ENCODE peak calls at places on chromosomes 16 and 17, in seven cellular contexts. One of them, this sample, is unnamed.
A peak's percentile ranks its signal among the peaks of the same experiment; 100 is the strongest.

GRCh38 chr17:81644976-81645952 is 8.3 kb downstream of the TSPAN10 start:
- DNase-seq in heart left ventricle: no peak
- DNase-seq in OCI-LY7: no peak
- DNase-seq in mammary epithelial cell: no peak
- DNase-seq in cardiac muscle cell: no peak
- DNase-seq in Panc1: no peak
- DNase-seq in tibial nerve: no peak
- DNase-seq in this sample: no peak

GRCh38 chr17:880074-880870 is 98.1 kb downstream of the MRM3 start:
- DNase-seq in OCI-LY7: no peak
- DNase-seq in heart left ventricle: peak; percentile 51
- DNase-seq in Panc1: no peak
- DNase-seq in cardiac muscle cell: peak; percentile 38
- DNase-seq in tibial nerve: no peak
- DNase-seq in mammary epithelial cell: no peak
- DNase-seq in this sample: no peak

GRCh38 chr17:58320163-58320558 is 8.4 kb downstream of the TSPOAP1 start:
- DNase-seq in Panc1: no peak
- DNase-seq in OCI-LY7: no peak
- DNase-seq in tibial nerve: no peak
- DNase-seq in heart left ventricle: no peak
- DNase-seq in mammary epithelial cell: no peak
- DNase-seq in cardiac muscle cell: no peak
- DNase-seq in this sample: peak; percentile 22

GRCh38 chr16:12679660-12680272 is 123.9 kb downstream of the CPPED1 start:
- DNase-seq in heart left ventricle: no peak
- DNase-seq in mammary epithelial cell: no peak
- DNase-seq in tibial nerve: no peak
- DNase-seq in OCI-LY7: no peak
- DNase-seq in Panc1: no peak
- DNase-seq in cardiac muscle cell: no peak
- DNase-seq in this sample: no peak

GRCh38 chr16:78303946-78304345 is 204.5 kb downstream of the WWOX start:
- DNase-seq in OCI-LY7: no peak
- DNase-seq in mammary epithelial cell: no peak
- DNase-seq in Panc1: no peak
- DNase-seq in tibial nerve: peak; percentile 22
- DNase-seq in cardiac muscle cell: no peak
- DNase-seq in heart left ventricle: no peak
- DNase-seq in this sample: no peak

GRCh38 chr17:82613283-82614094 is 34.8 kb downstream of the WDR45B start:
- DNase-seq in cardiac muscle cell: no peak
- DNase-seq in heart left ventricle: peak; percentile 62
- DNase-seq in OCI-LY7: no peak
- DNase-seq in tibial nerve: no peak
- DNase-seq in mammary epithelial cell: no peak
- DNase-seq in Panc1: no peak
- DNase-seq in this sample: peak; percentile 63

GRCh38 chr17:36127882-36128369 is 24.3 kb downstream of the CCL4 start:
- DNase-seq in Panc1: no peak
- DNase-seq in cardiac muscle cell: no peak
- DNase-seq in heart left ventricle: no peak
- DNase-seq in mammary epithelial cell: no peak
- DNase-seq in OCI-LY7: no peak
- DNase-seq in tibial nerve: no peak
- DNase-seq in this sample: no peak

GRCh38 chr17:6568186-6568758 is 11.9 kb upstream of the PITPNM3 start:
- DNase-seq in mammary epithelial cell: no peak
- DNase-seq in tibial nerve: no peak
- DNase-seq in cardiac muscle cell: no peak
- DNase-seq in OCI-LY7: no peak
- DNase-seq in Panc1: no peak
- DNase-seq in heart left ventricle: no peak
- DNase-seq in this sample: no peak

GRCh38 chr16:71754108-71754507 is 29.6 kb upstream of the PHLPP2 start:
- DNase-seq in OCI-LY7: no peak
- DNase-seq in mammary epithelial cell: no peak
- DNase-seq in tibial nerve: no peak
- DNase-seq in heart left ventricle: no peak
- DNase-seq in cardiac muscle cell: no peak
- DNase-seq in Panc1: no peak
- DNase-seq in this sample: no peak

GRCh38 chr16:75260856-75261589 is 9.6 kb upstream of the BCAR1 start:
- DNase-seq in mammary epithelial cell: no peak
- DNase-seq in heart left ventricle: no peak
- DNase-seq in tibial nerve: no peak
- DNase-seq in cardiac muscle cell: no peak
- DNase-seq in OCI-LY7: no peak
- DNase-seq in Panc1: no peak
- DNase-seq in this sample: no peak

GRCh38 chr17:50173335-50173941 is 7.6 kb downstream of the SGCA start:
- DNase-seq in Panc1: no peak
- DNase-seq in heart left ventricle: peak; percentile 66
- DNase-seq in OCI-LY7: no peak
- DNase-seq in mammary epithelial cell: peak; percentile 28
- DNase-seq in cardiac muscle cell: peak; percentile 87
- DNase-seq in tibial nerve: no peak
- DNase-seq in this sample: no peak

GRCh38 chr17:74431568-74432483 is at the start of gene GPRC5C:
- DNase-seq in mammary epithelial cell: peak; percentile 90
- DNase-seq in Panc1: no peak
- DNase-seq in tibial nerve: peak; percentile 67
- DNase-seq in heart left ventricle: peak; percentile 87
- DNase-seq in OCI-LY7: no peak
- DNase-seq in cardiac muscle cell: peak; percentile 84
- DNase-seq in this sample: peak; percentile 89

GRCh38 chr16:30142672-30143346 is 19.8 kb upstream of the MAPK3 start:
- DNase-seq in Panc1: peak; percentile 15
- DNase-seq in mammary epithelial cell: no peak
- DNase-seq in tibial nerve: no peak
- DNase-seq in OCI-LY7: peak; percentile 58
- DNase-seq in heart left ventricle: no peak
- DNase-seq in cardiac muscle cell: no peak
- DNase-seq in this sample: no peak

GRCh38 chr16:80317132-80318098 is 223.4 kb upstream of the DYNLRB2 start:
- DNase-seq in cardiac muscle cell: no peak
- DNase-seq in heart left ventricle: no peak
- DNase-seq in Panc1: no peak
- DNase-seq in tibial nerve: no peak
- DNase-seq in mammary epithelial cell: no peak
- DNase-seq in OCI-LY7: no peak
- DNase-seq in this sample: no peak

GRCh38 chr17:46888727-46889126 is 34.2 kb upstream of the GOSR2 start:
- DNase-seq in heart left ventricle: no peak
- DNase-seq in mammary epithelial cell: no peak
- DNase-seq in cardiac muscle cell: no peak
- DNase-seq in OCI-LY7: no peak
- DNase-seq in tibial nerve: no peak
- DNase-seq in Panc1: no peak
- DNase-seq in this sample: no peak

GRCh38 chr16:57592591-57593003 is 35.8 kb upstream of the ADGRG1 start:
- DNase-seq in heart left ventricle: no peak
- DNase-seq in OCI-LY7: no peak
- DNase-seq in cardiac muscle cell: no peak
- DNase-seq in tibial nerve: no peak
- DNase-seq in Panc1: no peak
- DNase-seq in mammary epithelial cell: no peak
- DNase-seq in this sample: no peak

GRCh38 chr16:29719063-29719462 is 26.7 kb downstream of the C16orf54 start:
- DNase-seq in OCI-LY7: no peak
- DNase-seq in tibial nerve: no peak
- DNase-seq in mammary epithelial cell: no peak
- DNase-seq in cardiac muscle cell: no peak
- DNase-seq in Panc1: no peak
- DNase-seq in heart left ventricle: no peak
- DNase-seq in this sample: no peak

GRCh38 chr17:66904760-66905637 is 59.5 kb upstream of the CACNG4 start:
- DNase-seq in OCI-LY7: no peak
- DNase-seq in mammary epithelial cell: peak; percentile 56
- DNase-seq in tibial nerve: no peak
- DNase-seq in heart left ventricle: peak; percentile 39
- DNase-seq in cardiac muscle cell: peak; percentile 92
- DNase-seq in Panc1: no peak
- DNase-seq in this sample: no peak

GRCh38 chr16:86048221-86048620 is 149.3 kb downstream of the IRF8 start:
- DNase-seq in heart left ventricle: no peak
- DNase-seq in Panc1: no peak
- DNase-seq in OCI-LY7: no peak
- DNase-seq in cardiac muscle cell: no peak
- DNase-seq in mammary epithelial cell: no peak
- DNase-seq in tibial nerve: no peak
- DNase-seq in this sample: no peak

GRCh38 chr17:82941021-82942001 is 101.5 kb upstream of the ZNF750 start:
- DNase-seq in heart left ventricle: no peak
- DNase-seq in tibial nerve: no peak
- DNase-seq in cardiac muscle cell: no peak
- DNase-seq in Panc1: no peak
- DNase-seq in mammary epithelial cell: no peak
- DNase-seq in OCI-LY7: no peak
- DNase-seq in this sample: peak; percentile 39

GRCh38 chr16:14628806-14629611 is 1.1 kb downstream of the PARN start:
- DNase-seq in tibial nerve: no peak
- DNase-seq in cardiac muscle cell: peak; percentile 8
- DNase-seq in mammary epithelial cell: peak; percentile 16
- DNase-seq in OCI-LY7: peak; percentile 30
- DNase-seq in heart left ventricle: no peak
- DNase-seq in Panc1: no peak
- DNase-seq in this sample: no peak

GRCh38 chr17:42891539-42892152 is 9.0 kb upstream of the G6PC1 start:
- DNase-seq in Panc1: no peak
- DNase-seq in heart left ventricle: peak; percentile 80
- DNase-seq in OCI-LY7: no peak
- DNase-seq in cardiac muscle cell: no peak
- DNase-seq in mammary epithelial cell: no peak
- DNase-seq in tibial nerve: peak; percentile 33
- DNase-seq in this sample: no peak

DNA sequence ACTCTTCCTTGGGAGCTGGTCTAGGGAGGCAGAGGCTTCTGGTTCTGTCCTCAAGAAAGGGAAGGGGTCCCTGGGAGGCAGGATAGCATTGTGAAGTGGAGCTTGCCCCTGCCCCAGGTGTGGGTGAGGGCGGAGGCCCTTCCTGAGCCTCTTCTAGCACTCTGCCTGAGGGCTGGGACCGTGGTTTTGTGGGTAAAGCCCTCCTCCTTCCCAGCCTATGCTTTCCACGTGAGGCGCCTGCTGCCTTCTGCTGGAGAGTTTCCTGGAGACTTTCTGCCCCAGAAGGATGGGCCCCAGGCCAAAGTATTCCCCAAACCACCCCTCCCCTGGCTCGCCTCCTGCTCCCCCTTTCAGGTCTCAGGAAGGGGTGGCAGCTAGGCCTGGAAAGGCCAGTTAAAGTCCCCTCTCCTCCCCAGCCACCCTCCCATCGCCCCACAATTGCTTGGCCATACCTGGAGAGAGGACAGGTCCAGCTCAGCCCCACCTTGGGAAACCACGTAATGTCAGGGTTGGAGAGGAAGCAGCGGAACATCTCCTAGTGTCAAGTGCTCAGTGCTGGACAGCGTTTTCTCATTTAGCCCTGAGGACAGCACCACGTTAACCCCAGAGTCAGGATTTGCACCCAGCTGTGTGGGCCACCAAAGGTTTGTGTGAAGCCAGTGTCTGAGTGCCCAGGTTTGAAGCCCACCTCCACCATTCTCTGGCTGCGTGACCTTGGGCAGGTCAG is 5.6 kb downstream of the SBK1 start:
- DNase-seq in mammary epithelial cell: peak; percentile 6
- DNase-seq in OCI-LY7: no peak
- DNase-seq in tibial nerve: no peak
- DNase-seq in Panc1: no peak
- DNase-seq in cardiac muscle cell: no peak
- DNase-seq in heart left ventricle: no peak
- DNase-seq in this sample: no peak
- H3K36me3 ChIP-seq in mammary epithelial cell: no peaks in the 10 kb centered on the region
- H3K36me3 ChIP-seq in OCI-LY7: no peaks in the 10 kb centered on the region
- H3K36me3 ChIP-seq in tibial nerve: no peaks in the 10 kb centered on the region
- H3K36me3 ChIP-seq in Panc1: peaks cover 2% of the 10 kb centered on the region
- H3K36me3 ChIP-seq in cardiac muscle cell: no peaks in the 10 kb centered on the region
- H3K36me3 ChIP-seq in heart left ventricle: no peaks in the 10 kb centered on the region
- H3K36me3 ChIP-seq in this sample: no peaks in the 10 kb centered on the region

DNA sequence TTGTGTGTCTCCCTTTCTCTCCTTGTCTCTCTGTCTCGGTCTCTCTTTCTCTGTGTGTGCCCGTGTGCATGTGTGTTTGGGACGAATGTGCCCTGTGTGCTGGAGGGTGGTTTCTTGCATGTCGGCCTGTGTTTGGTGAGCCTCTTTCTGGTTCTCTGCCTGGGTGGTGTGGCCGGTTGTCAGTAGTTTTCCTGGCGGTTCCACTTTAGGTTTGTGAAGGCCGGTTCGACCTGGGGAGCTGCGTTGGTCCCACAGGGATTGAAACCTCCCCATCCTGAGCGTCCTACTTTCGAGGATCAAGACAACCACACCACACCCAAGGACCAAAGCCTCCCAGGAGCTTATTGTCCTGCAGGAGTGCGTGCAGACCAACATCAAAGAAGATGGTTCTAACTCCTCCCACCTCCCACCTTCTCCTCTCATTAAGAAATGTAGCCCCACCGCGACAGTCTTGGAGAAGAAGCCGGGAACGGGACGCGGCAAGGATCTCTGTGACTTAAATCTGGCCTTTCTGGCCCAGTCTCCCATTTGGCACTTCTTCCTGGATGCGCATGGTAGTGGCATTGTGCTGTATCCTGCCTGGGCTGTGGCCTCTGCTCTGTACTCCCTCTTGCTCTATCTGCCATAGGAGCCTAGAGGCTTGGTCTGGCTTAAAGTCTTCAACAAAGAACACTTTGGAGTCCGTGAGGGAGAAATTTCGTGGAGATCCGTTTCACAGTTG is 1685.0 kb downstream of the TP53TG3F start:
- DNase-seq in heart left ventricle: no peak
- DNase-seq in Panc1: no peak
- DNase-seq in mammary epithelial cell: no peak
- DNase-seq in OCI-LY7: no peak
- DNase-seq in tibial nerve: no peak
- DNase-seq in cardiac muscle cell: no peak
- DNase-seq in this sample: peak; percentile 13
- H3K9me3 ChIP-seq in heart left ventricle: no peaks in the 10 kb centered on the region
- H3K9me3 ChIP-seq in Panc1: no peaks in the 10 kb centered on the region
- H3K9me3 ChIP-seq in mammary epithelial cell: peaks cover 11% of the 10 kb centered on the region
- H3K9me3 ChIP-seq in OCI-LY7: no peaks in the 10 kb centered on the region
- H3K9me3 ChIP-seq in tibial nerve: no peaks in the 10 kb centered on the region
- H3K9me3 ChIP-seq in cardiac muscle cell: no peaks in the 10 kb centered on the region
- H3K9me3 ChIP-seq in this sample: peaks cover 7% of the 10 kb centered on the region

GRCh38 chr17:60318830-60319229 is 73.1 kb downstream of the USP32 start:
- DNase-seq in tibial nerve: no peak
- DNase-seq in mammary epithelial cell: no peak
- DNase-seq in heart left ventricle: no peak
- DNase-seq in OCI-LY7: no peak
- DNase-seq in cardiac muscle cell: no peak
- DNase-seq in Panc1: no peak
- DNase-seq in this sample: no peak
- TF ChIP-seq CTCF in tibial nerve: no peak
- TF ChIP-seq CTCF in mammary epithelial cell: no peak
- TF ChIP-seq CTCF in heart left ventricle: no peak
- TF ChIP-seq CTCF in OCI-LY7: no peak
- TF ChIP-seq CTCF in cardiac muscle cell: no peak
- TF ChIP-seq CTCF in Panc1: no peak
- TF ChIP-seq CTCF in this sample: no peak

DNA sequence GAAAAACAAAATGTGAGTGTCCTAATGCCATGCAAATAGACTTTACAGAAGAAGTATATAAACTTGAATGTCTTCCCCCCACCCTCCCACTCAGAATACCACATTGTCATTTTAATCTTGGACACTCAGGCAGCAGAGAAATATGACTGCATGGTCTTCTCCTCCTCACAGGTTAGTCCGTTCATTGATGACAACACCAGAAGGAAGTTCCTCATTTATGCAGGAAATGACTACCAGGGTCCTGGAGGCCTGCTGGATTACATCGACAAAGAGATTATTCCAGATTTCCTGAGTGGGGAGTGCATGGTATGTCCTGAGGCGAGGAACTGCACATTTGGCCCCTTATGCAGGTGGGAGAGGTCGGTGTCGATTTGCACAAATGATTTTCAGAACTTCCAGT is 65.8 kb downstream of the SEC14L1 start:
- DNase-seq in Panc1: no peak
- DNase-seq in tibial nerve: no peak
- DNase-seq in mammary epithelial cell: no peak
- DNase-seq in OCI-LY7: no peak
- DNase-seq in cardiac muscle cell: no peak
- DNase-seq in heart left ventricle: no peak
- DNase-seq in this sample: no peak
- H3K36me3 ChIP-seq in Panc1: peaks cover 42% of the 10 kb centered on the region
- H3K36me3 ChIP-seq in tibial nerve: peaks cover 21% of the 10 kb centered on the region
- H3K36me3 ChIP-seq in mammary epithelial cell: peaks cover 61% of the 10 kb centered on the region
- H3K36me3 ChIP-seq in OCI-LY7: peaks cover 98% of the 10 kb centered on the region
- H3K36me3 ChIP-seq in cardiac muscle cell: peaks cover 29% of the 10 kb centered on the region
- H3K36me3 ChIP-seq in heart left ventricle: peaks cover 100% of the 10 kb centered on the region
- H3K36me3 ChIP-seq in this sample: peaks cover 100% of the 10 kb centered on the region

This sample was measured in lower lobe of right lung.